ENCODE peak calls at places on chromosome 12, in four cellular contexts. G, D, Q and C are unnamed samples.

GRCh38 chr12:15644700-15645099 is 144.5 kb downstream of the EPS8 start:
- DNase-seq in G (no peak), D (no peak), Q (no peak), C (no peak)

GRCh38 chr12:116370004-116370404 is 92.5 kb upstream of the MED13L start:
- DNase-seq in Q (no peak), G (no peak), D (no peak), C (no peak)

GRCh38 chr12:4293942-4294505 is 20.5 kb downstream of the CCND2 start:
- DNase-seq in G (no peak), D (no peak), Q (no peak), C (peak; percentile 8)

GRCh38 chr12:52918784-52919183 is 13.9 kb upstream of the KRT8 start:
- DNase-seq in D (no peak), G (no peak), Q (no peak), C (no peak)

GRCh38 chr12:45669093-45669492 is 60.4 kb upstream of the ARID2 start:
- DNase-seq in D (no peak), Q (no peak), G (peak; percentile 68), C (no peak)

GRCh38 chr12:50988051-50988450 is 35.7 kb downstream of the HIGD1C start:
- DNase-seq in Q (no peak), G (no peak), D (no peak), C (no peak)

GRCh38 chr12:131103614-131104463 is 150.1 kb downstream of the ADGRD1 start:
- DNase-seq in G (no peak), Q (no peak), D (no peak), C (peak; percentile 10)

GRCh38 chr12:81874166-81874565 is 115.0 kb upstream of the PPFIA2 start:
- DNase-seq in D (peak; percentile 1), Q (no peak), G (no peak), C (no peak)

GRCh38 chr12:113246478-113247122 is 25.3 kb downstream of the TPCN1 start:
- DNase-seq in G (no peak), D (no peak), Q (no peak), C (peak; percentile 33)

GRCh38 chr12:24034160-24034559 is 84.7 kb upstream of the SOX5 start:
- DNase-seq in Q (no peak), D (peak; percentile 41), G (no peak), C (no peak)

GRCh38 chr12:111616177-111616623 is 17.1 kb upstream of the ATXN2 start:
- DNase-seq in G (no peak), D (no peak), Q (no peak), C (no peak)

GRCh38 chr12:104121001-104121400 is 17.0 kb downstream of the NFYB start:
- DNase-seq in G (no peak), D (no peak), Q (no peak), C (no peak)

GRCh38 chr12:64687816-64688599 is 71.2 kb downstream of the GNS start:
- DNase-seq in Q (no peak), D (peak; percentile 34), G (no peak), C (no peak)

GRCh38 chr12:5797661-5798060 is 147.4 kb downstream of the ANO2 start:
- DNase-seq in D (no peak), Q (no peak), G (no peak), C (no peak)

GRCh38 chr12:121719926-121720414 is 7.4 kb downstream of the TMEM120B start:
- DNase-seq in Q (no peak), G (no peak), D (no peak), C (no peak)

GRCh38 chr12:129966086-129966640 is 62.3 kb upstream of the TMEM132D start:
- DNase-seq in G (no peak), D (no peak), Q (no peak), C (no peak)

GRCh38 chr12:79194595-79194994 is 330.0 kb downstream of the SYT1 start:
- DNase-seq in G (no peak), Q (no peak), D (no peak), C (no peak)

GRCh38 chr12:55809274-55809673 is 8.2 kb downstream of the SARNP start:
- DNase-seq in D (no peak), G (no peak), Q (no peak), C (no peak)

GRCh38 chr12:118418385-118419057 is 42.2 kb downstream of the SUDS3 start:
- DNase-seq in D (no peak), G (no peak), Q (no peak), C (no peak)

GRCh38 chr12:92035477-92035876 is 110.2 kb downstream of the BTG1 start:
- DNase-seq in Q (no peak), D (no peak), G (no peak), C (no peak)

GRCh38 chr12:3168775-3169221 is 91.6 kb downstream of the TSPAN9 start:
- DNase-seq in G (no peak), D (no peak), Q (peak; percentile 11), C (no peak)

GRCh38 chr12:130508318-130508717 is 170.6 kb downstream of the PIWIL1 start:
- DNase-seq in D (no peak), Q (no peak), G (no peak), C (no peak)

GRCh38 chr12:39620664-39621658 is 1.4 kb upstream of the ABCD2 start:
- DNase-seq in G (peak; percentile 64), Q (no peak), D (no peak), C (no peak)

GRCh38 chr12:68998036-68998435 is 65.1 kb upstream of the CPM start:
- DNase-seq in D (no peak), G (no peak), Q (no peak), C (no peak)

GRCh38 chr12:68175566-68176033 is 16.1 kb upstream of the IFNG start:
- DNase-seq in D (no peak), Q (no peak), G (peak; percentile 63), C (no peak)

GRCh38 chr12:97017213-97017612 is 110.2 kb downstream of the NEDD1 start:
- DNase-seq in G (no peak), D (no peak), Q (no peak), C (no peak)

GRCh38 chr12:19967486-19967885 is 400.9 kb upstream of the PDE3A start:
- DNase-seq in G (peak; percentile 19), Q (no peak), D (no peak), C (no peak)

GRCh38 chr12:90043264-90043663 is 334.6 kb upstream of the ATP2B1 start:
- DNase-seq in Q (no peak), G (no peak), D (no peak), C (no peak)

GRCh38 chr12:56104815-56105476 is 587 bp downstream of the PA2G4 start:
- DNase-seq in D (peak; percentile 57), Q (peak; percentile 70), G (no peak), C (peak; percentile 26)

GRCh38 chr12:28413455-28414109 is 223.3 kb downstream of the CCDC91 start:
- DNase-seq in Q (no peak), G (no peak), D (no peak), C (no peak)

GRCh38 chr12:132189378-132190011 is 45.2 kb downstream of the NOC4L start:
- DNase-seq in Q (peak; percentile 96), G (peak; percentile 31), D (peak; percentile 64), C (peak; percentile 73)
- TF ChIP-seq USF1 in Q (peak; percentile 19), G (no peak), D (no peak), C (peak; percentile 46)

GRCh38 chr12:29572938-29573337 is 75.5 kb upstream of the OVCH1 start:
- DNase-seq in G (no peak), Q (no peak), D (no peak), C (no peak)

GRCh38 chr12:29578070-29578469 is 80.6 kb upstream of the OVCH1 start:
- DNase-seq in D (no peak), G (no peak), Q (no peak), C (no peak)

GRCh38 chr12:29569392-29569791 is 71.9 kb upstream of the OVCH1 start:
- DNase-seq in Q (no peak), G (no peak), D (no peak), C (no peak)

GRCh38 chr12:29578731-29579130 is 81.2 kb upstream of the OVCH1 start:
- DNase-seq in D (no peak), Q (no peak), G (no peak), C (no peak)

DNA sequence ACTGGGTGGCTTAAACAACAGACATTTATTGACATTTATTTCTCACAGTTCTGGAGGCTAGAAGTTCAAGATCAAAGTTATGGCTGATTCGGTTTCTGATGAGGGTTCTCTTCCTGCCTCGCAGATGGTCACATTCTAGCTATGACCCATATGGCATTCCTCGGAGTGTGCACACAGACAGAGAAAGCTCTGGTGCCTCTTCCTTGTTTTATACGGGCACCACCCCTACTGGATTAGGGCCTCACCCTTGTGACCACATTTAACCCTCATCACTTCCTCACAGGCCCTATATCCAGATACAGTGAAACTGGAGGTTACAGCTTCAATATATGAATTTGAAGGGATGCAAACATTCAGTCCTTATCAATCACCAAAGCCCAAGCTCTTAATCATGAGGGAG is 77.0 kb upstream of the OVCH1 start:
- DNase-seq in Q (no peak), G (no peak), D (no peak), C (no peak)
- TF ChIP-seq USF1 in Q (no peak), G (no peak), D (no peak), C (no peak)

GRCh38 chr12:53939141-53940108 is 794 bp downstream of the HOXC13 start:
- DNase-seq in D (peak; percentile 35), G (no peak), Q (no peak), C (peak; percentile 71)

GRCh38 chr12:53940448-53941014 is 1.9 kb downstream of the HOXC13 start:
- DNase-seq in G (no peak), Q (no peak), D (no peak), C (no peak)

GRCh38 chr12:53937596-53938275 is 895 bp upstream of the HOXC13 start:
- DNase-seq in G (no peak), D (no peak), Q (no peak), C (no peak)

GRCh38 chr12:53937099-53937498 is 1.5 kb upstream of the HOXC13 start:
- DNase-seq in Q (no peak), G (no peak), D (no peak), C (no peak)

GRCh38 chr12:53938276-53939140 is at the start of gene HOXC13:
- DNase-seq in G (no peak), Q (peak; percentile 98), D (peak; percentile 86), C (peak; percentile 99)
- TF ChIP-seq USF1 in G (peak; percentile 79), Q (peak; percentile 98), D (peak; percentile 88), C (peak; percentile 99)

GRCh38 chr12:32445356-32445755 is 46.0 kb downstream of the FGD4 start:
- DNase-seq in D (no peak), Q (no peak), G (no peak), C (no peak)

GRCh38 chr12:32446306-32447119 is 47.2 kb downstream of the FGD4 start:
- DNase-seq in G (no peak), D (no peak), Q (no peak), C (no peak)

GRCh38 chr12:32448581-32448980 is 49.2 kb downstream of the FGD4 start:
- DNase-seq in G (no peak), Q (no peak), D (no peak), C (no peak)

GRCh38 chr12:32443491-32443890 is 44.1 kb downstream of the FGD4 start:
- DNase-seq in G (no peak), Q (no peak), D (no peak), C (no peak)

GRCh38 chr12:32444895-32445294 is 45.5 kb downstream of the FGD4 start:
- DNase-seq in G (no peak), Q (no peak), D (no peak), C (no peak)
- TF ChIP-seq USF1 in G (no peak), Q (no peak), D (no peak), C (no peak)

DNA sequence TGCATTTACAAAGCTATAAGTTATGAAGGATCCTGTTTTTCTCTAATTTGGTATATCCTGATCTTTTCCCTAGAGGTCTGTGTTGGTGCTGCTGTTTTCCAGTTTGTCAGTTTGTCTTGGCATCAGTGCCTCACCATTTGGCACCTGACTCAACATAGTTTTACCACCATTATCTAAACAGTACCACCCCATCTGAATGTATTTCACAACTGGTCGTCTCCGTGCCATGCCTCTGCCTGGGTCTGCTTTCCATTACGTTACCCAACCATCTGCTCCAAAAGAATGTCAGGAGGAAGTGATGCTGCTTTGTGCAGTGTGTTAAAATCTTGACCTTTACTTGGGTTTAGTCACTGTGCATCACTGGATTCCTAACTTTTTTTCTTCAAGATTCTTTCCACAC is 129.3 kb upstream of the RASSF8 start:
- DNase-seq in Q (no peak), G (no peak), D (no peak), C (no peak)
- TF ChIP-seq USF1 in Q (no peak), G (no peak), D (peak; percentile 9), C (no peak)